ENCODE peak calls at places on chromosomes 3 and 15, in four cellular contexts. One of them, this sample, is unnamed.
A peak's percentile ranks its signal among the peaks of the same experiment; 100 is the strongest.

GRCh38 chr15:60395276-60396011 is 2.3 kb downstream of the ANXA2 start:
- DNase-seq in left ventricle myocardium inferior: no peak
- DNase-seq in cardiac muscle cell: no peak
- DNase-seq in fibroblast of lung: no peak
- DNase-seq in this sample: no peak

GRCh38 chr15:51195459-51195858 is 100.8 kb upstream of the TNFAIP8L3 start:
- DNase-seq in cardiac muscle cell: peak; percentile 45
- DNase-seq in fibroblast of lung: no peak
- DNase-seq in left ventricle myocardium inferior: no peak
- DNase-seq in this sample: no peak

GRCh38 chr15:40353697-40354096 is 2.9 kb downstream of the PHGR1 start:
- DNase-seq in fibroblast of lung: no peak
- DNase-seq in left ventricle myocardium inferior: no peak
- DNase-seq in cardiac muscle cell: no peak
- DNase-seq in this sample: no peak

GRCh38 chr3:35666893-35667292 is 27.6 kb downstream of the ARPP21 start:
- DNase-seq in fibroblast of lung: peak; percentile 10
- DNase-seq in left ventricle myocardium inferior: no peak
- DNase-seq in cardiac muscle cell: no peak
- DNase-seq in this sample: no peak

GRCh38 chr3:179921500-179921899 is 115.2 kb downstream of the PEX5L start:
- DNase-seq in cardiac muscle cell: no peak
- DNase-seq in left ventricle myocardium inferior: no peak
- DNase-seq in fibroblast of lung: no peak
- DNase-seq in this sample: no peak

GRCh38 chr3:159189994-159190669 is 388.3 kb downstream of the MFSD1 start:
- DNase-seq in cardiac muscle cell: peak; percentile 16
- DNase-seq in left ventricle myocardium inferior: no peak
- DNase-seq in fibroblast of lung: peak; percentile 94
- DNase-seq in this sample: no peak

GRCh38 chr3:172347895-172348680 is 100.2 kb downstream of the GHSR start:
- DNase-seq in left ventricle myocardium inferior: no peak
- DNase-seq in fibroblast of lung: no peak
- DNase-seq in cardiac muscle cell: no peak
- DNase-seq in this sample: no peak

GRCh38 chr3:122942241-122942640 is 85.3 kb downstream of the SEMA5B start:
- DNase-seq in left ventricle myocardium inferior: no peak
- DNase-seq in cardiac muscle cell: no peak
- DNase-seq in fibroblast of lung: no peak
- DNase-seq in this sample: no peak

GRCh38 chr15:68302729-68303128 is 25.2 kb downstream of the FEM1B start:
- DNase-seq in left ventricle myocardium inferior: no peak
- DNase-seq in fibroblast of lung: no peak
- DNase-seq in cardiac muscle cell: no peak
- DNase-seq in this sample: no peak

GRCh38 chr15:75342221-75342620 is 4.6 kb upstream of the NEIL1 start:
- DNase-seq in left ventricle myocardium inferior: no peak
- DNase-seq in fibroblast of lung: no peak
- DNase-seq in cardiac muscle cell: no peak
- DNase-seq in this sample: no peak
- H3K27ac ChIP-seq in left ventricle myocardium inferior: no peak overlapping the region
- H3K27ac ChIP-seq in fibroblast of lung: no peak overlapping the region
- H3K27ac ChIP-seq in cardiac muscle cell: no peak overlapping the region
- H3K27ac ChIP-seq in this sample: no peak overlapping the region

GRCh38 chr15:64251658-64252057 is 88.8 kb upstream of the PPIB start:
- DNase-seq in fibroblast of lung: no peak
- DNase-seq in left ventricle myocardium inferior: no peak
- DNase-seq in cardiac muscle cell: no peak
- DNase-seq in this sample: no peak

GRCh38 chr15:64249406-64249805 is 86.6 kb upstream of the PPIB start:
- DNase-seq in cardiac muscle cell: no peak
- DNase-seq in fibroblast of lung: peak; percentile 63
- DNase-seq in left ventricle myocardium inferior: no peak
- DNase-seq in this sample: no peak

GRCh38 chr15:64247906-64248541 is 85.2 kb upstream of the PPIB start:
- DNase-seq in left ventricle myocardium inferior: no peak
- DNase-seq in fibroblast of lung: peak; percentile 93
- DNase-seq in cardiac muscle cell: peak; percentile 94
- DNase-seq in this sample: no peak

GRCh38 chr15:64251121-64251520 is 88.3 kb upstream of the PPIB start:
- DNase-seq in cardiac muscle cell: no peak
- DNase-seq in left ventricle myocardium inferior: no peak
- DNase-seq in fibroblast of lung: peak; percentile 84
- DNase-seq in this sample: no peak

DNA sequence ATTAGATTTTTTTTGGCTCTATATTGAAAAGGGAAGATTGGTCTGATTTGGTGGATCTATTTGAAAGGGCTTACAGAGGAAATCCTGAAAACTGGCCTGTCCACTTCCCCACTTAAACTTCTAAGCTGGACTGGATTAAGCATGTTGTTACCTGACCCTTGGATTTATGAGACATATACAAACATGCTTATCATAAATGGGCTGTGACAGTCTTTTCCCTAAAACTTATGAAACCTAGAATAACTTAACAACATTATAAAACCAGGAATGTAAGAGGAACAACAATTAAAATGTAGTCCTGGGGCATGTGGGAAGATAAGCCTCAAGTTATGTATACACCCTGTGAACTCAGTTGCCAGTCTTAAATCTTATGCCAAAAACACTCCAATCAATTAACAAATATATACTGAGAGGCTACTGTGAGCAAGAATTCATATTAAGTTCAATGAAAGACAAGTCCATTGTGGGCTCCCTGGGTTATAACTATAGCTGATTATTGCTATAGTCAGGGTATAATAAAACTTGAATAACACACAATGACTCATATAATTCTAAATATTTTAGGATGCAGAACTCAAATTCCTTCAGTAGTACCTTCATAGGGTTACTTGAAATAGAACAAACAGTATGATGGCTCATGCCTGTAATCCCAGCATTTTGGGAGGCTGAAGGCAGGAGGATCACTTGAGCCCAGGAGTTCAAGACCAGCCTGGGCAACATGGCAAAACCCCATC is 87.2 kb upstream of the PPIB start:
- DNase-seq in cardiac muscle cell: no peak
- DNase-seq in fibroblast of lung: peak; percentile 39
- DNase-seq in left ventricle myocardium inferior: no peak
- DNase-seq in this sample: no peak
- H3K4me1 ChIP-seq in cardiac muscle cell: peaks cover 3% of the 10 kb centered on the region
- H3K4me1 ChIP-seq in fibroblast of lung: peaks cover 14% of the 10 kb centered on the region
- H3K4me1 ChIP-seq in left ventricle myocardium inferior: peaks cover 33% of the 10 kb centered on the region
- H3K4me1 ChIP-seq in this sample: no peaks in the 10 kb centered on the region

DNA sequence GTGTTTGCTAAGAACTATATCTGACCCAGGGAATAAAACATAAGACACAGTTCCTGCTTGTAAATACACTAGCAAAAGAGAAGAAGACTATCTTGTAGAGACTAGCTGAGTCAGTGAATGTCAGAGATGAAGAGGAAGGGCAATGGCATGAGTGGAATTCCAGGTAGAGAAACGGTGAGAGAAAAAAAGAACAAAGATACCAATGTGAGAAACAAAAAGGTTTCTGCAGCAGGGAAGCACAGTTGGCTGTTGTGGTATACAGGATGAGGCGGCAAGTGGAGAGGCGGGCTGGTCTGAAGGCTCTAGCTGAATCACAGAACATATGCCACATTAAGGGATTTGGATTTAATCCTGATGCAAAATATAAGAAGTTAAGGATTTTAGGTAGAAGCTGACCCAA is 17.1 kb upstream of the TASOR start:
- DNase-seq in fibroblast of lung: no peak
- DNase-seq in left ventricle myocardium inferior: no peak
- DNase-seq in cardiac muscle cell: no peak
- DNase-seq in this sample: no peak
- H3K4me3 ChIP-seq in fibroblast of lung: no peak overlapping the region
- H3K4me3 ChIP-seq in left ventricle myocardium inferior: no peak overlapping the region
- H3K4me3 ChIP-seq in cardiac muscle cell: no peak overlapping the region
- H3K4me3 ChIP-seq in this sample: no peak overlapping the region

GRCh38 chr3:195888981-195889842 is 19.1 kb downstream of the TNK2 start:
- DNase-seq in left ventricle myocardium inferior: no peak
- DNase-seq in cardiac muscle cell: no peak
- DNase-seq in fibroblast of lung: no peak
- DNase-seq in this sample: no peak
- H3K27ac ChIP-seq in left ventricle myocardium inferior: no peak overlapping the region
- H3K27ac ChIP-seq in cardiac muscle cell: peak overlapping the region; percentile 31
- H3K27ac ChIP-seq in fibroblast of lung: no peak overlapping the region
- H3K27ac ChIP-seq in this sample: no peak overlapping the region

GRCh38 chr3:37492977-37493471 is 318.6 kb upstream of the LRRFIP2 start:
- DNase-seq in cardiac muscle cell: peak; percentile 74
- DNase-seq in fibroblast of lung: no peak
- DNase-seq in left ventricle myocardium inferior: no peak
- DNase-seq in this sample: no peak

GRCh38 chr3:37493485-37494080 is 319.2 kb upstream of the LRRFIP2 start:
- DNase-seq in fibroblast of lung: no peak
- DNase-seq in cardiac muscle cell: no peak
- DNase-seq in left ventricle myocardium inferior: no peak
- DNase-seq in this sample: no peak

GRCh38 chr3:37491343-37491742 is 317.0 kb upstream of the LRRFIP2 start:
- DNase-seq in left ventricle myocardium inferior: peak; percentile 48
- DNase-seq in fibroblast of lung: no peak
- DNase-seq in cardiac muscle cell: no peak
- DNase-seq in this sample: no peak

GRCh38 chr3:37492468-37492867 is 318.1 kb upstream of the LRRFIP2 start:
- DNase-seq in left ventricle myocardium inferior: no peak
- DNase-seq in fibroblast of lung: no peak
- DNase-seq in cardiac muscle cell: no peak
- DNase-seq in this sample: no peak

GRCh38 chr3:37491776-37492175 is 317.4 kb upstream of the LRRFIP2 start:
- DNase-seq in left ventricle myocardium inferior: no peak
- DNase-seq in fibroblast of lung: peak; percentile 39
- DNase-seq in cardiac muscle cell: peak; percentile 24
- DNase-seq in this sample: no peak
- H3K4me1 ChIP-seq in left ventricle myocardium inferior: peaks cover 80% of the 10 kb centered on the region
- H3K4me1 ChIP-seq in fibroblast of lung: no peaks in the 10 kb centered on the region
- H3K4me1 ChIP-seq in cardiac muscle cell: peaks cover 14% of the 10 kb centered on the region
- H3K4me1 ChIP-seq in this sample: no peaks in the 10 kb centered on the region

GRCh38 chr3:43105224-43105596 is 669 bp downstream of the POMGNT2 start:
- DNase-seq in fibroblast of lung: no peak
- DNase-seq in left ventricle myocardium inferior: no peak
- DNase-seq in cardiac muscle cell: no peak
- DNase-seq in this sample: peak; percentile 80
- H3K4me3 ChIP-seq in fibroblast of lung: peak overlapping the region; percentile 78
- H3K4me3 ChIP-seq in left ventricle myocardium inferior: peak overlapping the region; percentile 92
- H3K4me3 ChIP-seq in cardiac muscle cell: peak overlapping the region; percentile 85
- H3K4me3 ChIP-seq in this sample: peak overlapping the region; percentile 66

DNA sequence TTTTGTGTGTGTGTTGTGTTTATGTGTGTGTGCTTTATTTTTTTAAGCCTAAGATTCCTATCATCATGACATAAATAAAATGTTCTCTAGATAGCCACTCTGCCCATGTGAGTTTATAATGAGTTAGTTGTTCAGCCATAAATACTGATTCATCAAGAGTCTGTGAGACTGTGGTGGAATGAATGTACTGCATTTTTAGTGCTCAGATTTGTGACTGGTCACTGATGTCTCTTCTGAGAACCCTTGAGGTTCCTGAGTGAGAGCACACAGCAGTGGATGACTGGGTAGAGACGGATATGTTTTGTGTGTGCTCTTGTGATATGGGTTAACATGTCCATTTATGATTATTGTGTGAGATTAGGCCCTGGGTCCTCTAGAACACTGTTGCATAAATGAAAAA is 51.2 kb downstream of the SETD5 start:
- DNase-seq in cardiac muscle cell: no peak
- DNase-seq in fibroblast of lung: peak; percentile 9
- DNase-seq in left ventricle myocardium inferior: no peak
- DNase-seq in this sample: no peak
- H3K27ac ChIP-seq in cardiac muscle cell: no peak overlapping the region
- H3K27ac ChIP-seq in fibroblast of lung: no peak overlapping the region
- H3K27ac ChIP-seq in left ventricle myocardium inferior: no peak overlapping the region
- H3K27ac ChIP-seq in this sample: no peak overlapping the region

DNA sequence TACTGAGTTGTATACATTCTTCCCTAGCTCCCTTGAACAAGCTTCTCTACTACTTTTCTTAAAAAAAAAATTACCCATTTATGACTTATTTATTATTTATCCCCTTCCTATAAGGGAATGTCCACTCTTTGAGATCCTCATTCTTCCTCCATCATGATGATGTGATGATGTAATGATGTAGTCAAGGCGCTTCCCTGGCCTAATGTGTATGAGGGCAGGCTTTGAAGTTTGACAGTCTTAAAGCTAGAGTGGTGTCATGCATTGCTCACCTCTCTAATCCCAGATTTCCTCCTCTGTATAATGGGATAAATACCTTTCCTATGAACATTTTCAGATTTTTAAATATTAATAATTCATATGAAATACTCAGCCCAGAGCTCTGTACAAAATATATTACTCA is 486.0 kb upstream of the TPRG1 start:
- DNase-seq in fibroblast of lung: no peak
- DNase-seq in cardiac muscle cell: no peak
- DNase-seq in left ventricle myocardium inferior: no peak
- DNase-seq in this sample: no peak
- H3K4me1 ChIP-seq in fibroblast of lung: peaks cover 9% of the 10 kb centered on the region
- H3K4me1 ChIP-seq in cardiac muscle cell: peaks cover 14% of the 10 kb centered on the region
- H3K4me1 ChIP-seq in left ventricle myocardium inferior: peaks cover 96% of the 10 kb centered on the region
- H3K4me1 ChIP-seq in this sample: peaks cover 12% of the 10 kb centered on the region

GRCh38 chr3:51943451-51944391 is 1.6 kb downstream of the PARP3 start:
- DNase-seq in fibroblast of lung: no peak
- DNase-seq in left ventricle myocardium inferior: no peak
- DNase-seq in cardiac muscle cell: no peak
- DNase-seq in this sample: peak; percentile 73
- H3K4me3 ChIP-seq in fibroblast of lung: no peak overlapping the region
- H3K4me3 ChIP-seq in left ventricle myocardium inferior: peak overlapping the region; percentile 82
- H3K4me3 ChIP-seq in cardiac muscle cell: no peak overlapping the region
- H3K4me3 ChIP-seq in this sample: no peak overlapping the region

GRCh38 chr15:77527164-77527778 is 105.4 kb downstream of the LINGO1 start:
- DNase-seq in left ventricle myocardium inferior: peak; percentile 46
- DNase-seq in fibroblast of lung: peak; percentile 47
- DNase-seq in cardiac muscle cell: peak; percentile 75
- DNase-seq in this sample: peak; percentile 65
- H3K27ac ChIP-seq in left ventricle myocardium inferior: peak overlapping the region; percentile 74
- H3K27ac ChIP-seq in fibroblast of lung: no peak overlapping the region
- H3K27ac ChIP-seq in cardiac muscle cell: peak overlapping the region; percentile 89
- H3K27ac ChIP-seq in this sample: no peak overlapping the region

This sample was measured in aorta.